ENCODE peak calls at places on chromosome 4, in four cellular contexts. Y, V, M and W are unnamed samples.

GRCh38 chr4:139872274-139872673 is 206.7 kb downstream of the MGST2 start:
- DNase-seq in Y (no peak), V (no peak), M (no peak), W (no peak)

GRCh38 chr4:141713771-141714445 is 77.5 kb downstream of the IL15 start:
- DNase-seq in Y (no peak), V (no peak), M (no peak), W (no peak)

GRCh38 chr4:9970399-9971011 is 50.8 kb downstream of the SLC2A9 start:
- DNase-seq in Y (no peak), V (no peak), M (no peak), W (no peak)

GRCh38 chr4:183721207-183722081 is 62.4 kb downstream of the TRAPPC11 start:
- DNase-seq in Y (peak; percentile 45), V (peak; percentile 54), M (peak; percentile 32), W (peak; percentile 71)

GRCh38 chr4:106530816-106531215 is 162.2 kb upstream of the GIMD1 start:
- DNase-seq in Y (no peak), V (no peak), M (no peak), W (no peak)

GRCh38 chr4:126737899-126738526 is 894.7 kb upstream of the INTU start:
- DNase-seq in Y (no peak), V (no peak), M (no peak), W (no peak)

GRCh38 chr4:169756971-169757574 is 671 bp downstream of the HPF1 start:
- DNase-seq in Y (no peak), V (no peak), M (no peak), W (no peak)

GRCh38 chr4:3248178-3248480 is 830 bp upstream of the MSANTD1 start:
- DNase-seq in Y (no peak), V (no peak), M (no peak), W (no peak)

GRCh38 chr4:165709526-165709925 is 163.5 kb upstream of the TLL1 start:
- DNase-seq in Y (no peak), V (no peak), M (no peak), W (no peak)